ENCODE peak calls at places on chromosomes 6 and 20, in four cellular contexts. T is GM12878, L is K562, W is H1. F is an unnamed sample.
A peak's percentile ranks its signal among the peaks of the same experiment; 100 is the strongest.

GRCh38 chr6:149771925-149772324 is 22.4 kb downstream of the PCMT1 start:
- DNase-seq in W (no peak), L (no peak), T (no peak), F (no peak)

GRCh38 chr6:40755046-40755681 is 168.0 kb upstream of the LRFN2 start:
- DNase-seq in T (no peak), L (no peak), W (no peak), F (peak; percentile 56)

GRCh38 chr6:158818008-158818579 is 1.1 kb downstream of the EZR start:
- DNase-seq in W (no peak), T (no peak), L (peak; percentile 87), F (peak; percentile 70)

GRCh38 chr6:22332726-22333125 is 35.9 kb upstream of the PRL start:
- DNase-seq in W (no peak), L (no peak), T (no peak), F (no peak)

GRCh38 chr20:11281240-11281639 is 607.4 kb upstream of the JAG1 start:
- DNase-seq in W (no peak), T (no peak), L (no peak), F (no peak)

GRCh38 chr6:83303426-83303825 is 110.3 kb downstream of the RWDD2A start:
- DNase-seq in T (no peak), L (no peak), W (no peak), F (peak; percentile 36)

GRCh38 chr20:13147971-13148370 is 73.1 kb upstream of the ISM1 start:
- DNase-seq in W (no peak), L (no peak), T (no peak), F (no peak)

GRCh38 chr6:2441881-2442475 is 196.6 kb upstream of the GMDS start:
- DNase-seq in T (no peak), L (no peak), W (no peak), F (peak; percentile 18)

GRCh38 chr6:17979479-17979878 is 8.0 kb downstream of the KIF13A start:
- DNase-seq in T (no peak), L (no peak), W (no peak), F (no peak)

GRCh38 chr20:14344746-14345145 is 7.3 kb upstream of the FLRT3 start:
- DNase-seq in T (no peak), L (no peak), W (no peak), F (no peak)

GRCh38 chr6:31586596-31586995 is 519 bp downstream of the LST1 start:
- DNase-seq in T (no peak), W (no peak), L (no peak), F (no peak)
- TF ChIP-seq USF2 in T (no peak), W (no peak), L (peak; percentile 15), F (no peak)

DNA sequence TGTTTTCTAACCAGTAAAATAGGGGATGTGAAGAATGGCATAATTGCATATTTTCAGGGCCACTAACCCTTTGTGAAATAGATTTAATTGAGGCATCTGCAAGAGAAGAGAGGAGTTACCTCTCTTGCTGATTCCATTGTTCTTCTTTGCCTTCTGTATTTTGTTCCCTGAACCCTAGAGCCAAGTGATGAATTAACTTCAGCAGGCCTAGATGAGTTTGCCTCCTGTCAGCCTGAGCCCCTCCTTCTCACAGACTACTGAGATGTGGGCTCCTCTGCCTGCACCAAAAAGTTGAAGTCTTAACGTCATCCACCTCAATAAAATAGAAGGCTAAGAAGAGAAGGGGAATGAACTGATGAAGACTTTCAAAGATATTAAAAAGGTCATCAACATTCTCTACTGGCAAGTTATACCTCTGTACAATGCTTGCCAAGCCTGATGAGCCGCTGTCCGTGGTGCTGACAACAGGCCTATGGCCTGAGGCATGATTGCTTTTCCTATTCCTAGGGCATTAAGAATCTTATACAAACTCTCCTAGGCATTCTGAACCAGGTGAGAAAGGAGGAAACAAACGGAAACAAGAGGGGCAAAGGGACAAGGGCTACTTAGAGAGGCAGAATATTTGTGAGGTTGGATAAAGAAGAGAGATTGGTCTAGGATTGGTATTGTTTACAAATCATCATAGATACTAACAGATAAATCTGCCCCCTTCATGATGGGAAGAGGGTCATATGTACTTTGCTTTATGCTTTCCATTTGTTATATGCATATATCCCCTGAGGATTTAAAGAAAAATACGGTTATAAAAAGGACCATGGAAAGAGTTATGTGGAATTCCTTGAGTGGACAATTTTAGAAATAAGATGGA is 46.8 kb downstream of the CD24 start:
- DNase-seq in L (peak; percentile 48), W (peak; percentile 43), T (no peak), F (peak; percentile 21)
- TF ChIP-seq CHD1 in L (no peak), W (no peak), T (no peak), F (no peak)

GRCh38 chr6:160929831-160930230 is 61.7 kb upstream of the MAP3K4 start:
- DNase-seq in L (no peak), W (no peak), T (no peak), F (no peak)

GRCh38 chr6:160926281-160927276 is 65.0 kb upstream of the MAP3K4 start:
- DNase-seq in T (no peak), L (peak; percentile 32), W (no peak), F (no peak)

GRCh38 chr6:160930547-160931377 is 60.8 kb upstream of the MAP3K4 start:
- DNase-seq in W (no peak), L (peak; percentile 28), T (no peak), F (peak; percentile 71)

GRCh38 chr6:160931378-160932343 is 59.9 kb upstream of the MAP3K4 start:
- DNase-seq in W (no peak), L (no peak), T (no peak), F (no peak)

DNA sequence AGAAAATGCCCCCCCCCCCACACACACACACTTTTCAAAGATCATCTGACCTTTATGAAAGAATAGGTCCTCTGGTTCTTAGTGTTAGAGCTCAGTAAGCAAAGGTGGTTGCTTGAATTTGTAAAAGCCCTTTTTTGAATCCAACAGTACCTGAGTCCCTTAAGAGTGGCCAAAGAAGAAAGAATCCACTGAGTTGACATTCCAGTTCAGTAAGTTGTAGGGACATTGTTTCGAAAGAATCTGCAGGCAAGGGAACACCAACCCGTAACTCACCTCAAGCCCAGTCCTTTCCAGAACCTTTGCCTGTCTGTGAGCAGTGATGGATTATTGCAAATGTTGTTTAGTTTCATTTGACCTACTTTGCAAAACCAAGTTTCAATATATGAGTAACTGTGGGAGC is 64.2 kb upstream of the MAP3K4 start:
- DNase-seq in W (no peak), T (no peak), L (no peak), F (no peak)
- TF ChIP-seq USF2 in W (no peak), T (no peak), L (no peak), F (no peak)

GRCh38 chr6:32108094-32108627 is 977 bp downstream of the TNXB start:
- DNase-seq in T (no peak), L (peak; percentile 66), W (no peak), F (peak; percentile 21)

GRCh38 chr6:32109765-32110160 is 625 bp upstream of the TNXB start:
- DNase-seq in T (no peak), L (no peak), W (no peak), F (no peak)

GRCh38 chr6:32110632-32111031 is 1.5 kb upstream of the TNXB start:
- DNase-seq in L (no peak), W (no peak), T (no peak), F (no peak)

GRCh38 chr6:32108727-32109113 is 418 bp downstream of the TNXB start:
- DNase-seq in W (no peak), T (no peak), L (no peak), F (no peak)

DNA sequence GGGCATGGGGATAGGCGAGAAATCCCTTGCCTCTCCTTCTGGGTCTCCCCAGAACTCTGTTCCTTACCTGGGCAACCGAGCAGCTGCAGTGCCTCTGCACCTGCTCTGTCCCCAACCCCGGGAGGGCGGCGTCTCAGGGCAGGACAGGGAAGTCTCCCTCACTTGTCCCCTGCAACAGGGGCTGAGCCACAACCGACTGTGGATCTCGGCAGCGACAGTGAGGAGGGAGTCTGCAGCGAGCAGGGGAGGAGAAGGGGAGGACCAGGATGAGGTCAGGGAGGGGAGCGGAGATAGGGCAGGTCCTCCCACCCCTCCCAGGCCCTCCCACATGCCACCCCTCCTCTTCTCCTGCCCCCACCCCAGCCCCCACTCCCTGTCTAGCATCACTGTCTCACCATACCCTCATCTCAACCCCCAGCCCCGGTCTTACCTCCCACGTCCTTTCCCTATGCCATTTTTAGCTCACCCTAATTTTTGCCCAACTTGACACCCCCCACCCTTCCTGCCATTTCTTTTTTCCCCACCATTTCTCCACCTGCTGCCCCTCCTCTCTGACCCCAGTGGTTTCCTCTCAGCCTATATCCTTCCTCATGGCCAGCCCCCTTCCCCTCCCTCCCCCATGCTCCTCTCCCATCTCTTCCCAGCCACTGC is at the start of gene TNXB:
- DNase-seq in T (no peak), L (peak; percentile 64), W (no peak), F (no peak)
- TF ChIP-seq CHD1 in T (no peak), L (no peak), W (no peak), F (no peak)

GRCh38 chr6:107956586-107957164 is 1.3 kb downstream of the SEC63 start:
- DNase-seq in W (no peak), L (peak; percentile 22), T (no peak), F (peak; percentile 65)
- TF ChIP-seq USF2 in W (no peak), L (no peak), T (no peak), F (peak; percentile 56)

GRCh38 chr6:148443798-148444560 is 101.3 kb downstream of the SASH1 start:
- DNase-seq in L (no peak), W (no peak), T (no peak), F (no peak)

GRCh38 chr6:148440021-148440420 is 97.4 kb downstream of the SASH1 start:
- DNase-seq in L (no peak), T (no peak), W (no peak), F (no peak)

GRCh38 chr6:148441454-148441911 is 98.8 kb downstream of the SASH1 start:
- DNase-seq in W (no peak), T (no peak), L (no peak), F (peak; percentile 90)

GRCh38 chr6:148438593-148438992 is 96.0 kb downstream of the SASH1 start:
- DNase-seq in W (no peak), L (no peak), T (no peak), F (peak; percentile 44)

GRCh38 chr6:148440877-148441453 is 98.3 kb downstream of the SASH1 start:
- DNase-seq in T (no peak), L (no peak), W (no peak), F (peak; percentile 85)
- TF ChIP-seq CHD1 in T (no peak), L (no peak), W (no peak), F (no peak)

GRCh38 chr6:26497610-26498009 is 2.5 kb upstream of the BTN1A1 start:
- DNase-seq in L (no peak), T (no peak), W (no peak), F (no peak)

GRCh38 chr6:26500102-26500501 is at the start of gene BTN1A1:
- DNase-seq in L (no peak), T (no peak), W (no peak), F (no peak)

GRCh38 chr6:26502169-26502568 is 2.1 kb downstream of the BTN1A1 start:
- DNase-seq in W (no peak), T (peak; percentile 25), L (no peak), F (no peak)

DNA sequence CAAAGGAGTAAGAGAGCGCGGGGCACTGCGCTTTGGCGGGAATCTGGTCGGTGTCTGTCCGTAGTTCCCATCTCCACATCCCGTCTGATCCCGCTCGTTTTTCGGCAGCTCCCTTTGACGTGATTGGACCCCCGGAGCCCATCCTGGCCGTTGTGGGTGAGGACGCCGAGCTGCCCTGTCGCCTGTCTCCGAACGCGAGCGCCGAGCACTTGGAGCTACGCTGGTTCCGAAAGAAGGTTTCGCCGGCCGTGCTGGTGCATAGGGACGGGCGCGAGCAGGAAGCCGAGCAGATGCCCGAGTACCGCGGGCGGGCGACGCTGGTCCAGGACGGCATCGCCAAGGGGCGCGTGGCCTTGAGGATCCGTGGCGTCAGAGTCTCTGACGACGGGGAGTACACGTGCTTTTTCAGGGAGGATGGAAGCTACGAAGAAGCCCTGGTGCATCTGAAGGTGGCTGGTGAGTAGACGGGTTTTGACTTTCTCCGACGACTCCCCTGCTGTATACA is 1.4 kb downstream of the BTN1A1 start:
- DNase-seq in L (no peak), T (no peak), W (peak; percentile 7), F (peak; percentile 25)
- TF ChIP-seq USF2 in L (no peak), T (no peak), W (no peak), F (no peak)

F was measured in IMR-90.